ENCODE peak calls at places on chromosomes 1 and 21, in four cellular contexts. D is astrocyte of the cerebellum, E is endothelial cell, Y is psoas muscle. C is an unnamed sample.

GRCh38 chr1:23867542-23867952 is 543 bp downstream of the FUCA1 start:
- DNase-seq in D (no peak), E (no peak), Y (no peak), C (peak)

GRCh38 chr1:248164031-248164430 is 10.6 kb upstream of the OR2M2 start:
- DNase-seq in D (no peak), Y (no peak), E (no peak), C (no peak)

GRCh38 chr21:45507523-45507875 is 34.7 kb downstream of the SLC19A1 start:
- DNase-seq in D (no peak), E (no peak), Y (no peak), C (no peak)

GRCh38 chr1:78069784-78070183 is 24.0 kb downstream of the GIPC2 start:
- DNase-seq in Y (no peak), E (no peak), D (no peak), C (no peak)

GRCh38 chr1:117579221-117579906 is 26.5 kb upstream of the TENT5C start:
- DNase-seq in D (no peak), Y (no peak), E (no peak), C (no peak)

GRCh38 chr1:20405051-20405754 is 80.8 kb downstream of the CAMK2N1 start:
- DNase-seq in D (no peak), E (no peak), Y (no peak), C (no peak)

GRCh38 chr1:59657873-59658465 is 156.8 kb upstream of the HOOK1 start:
- DNase-seq in E (no peak), D (no peak), Y (no peak), C (no peak)

GRCh38 chr1:194045416-194045815 is 859.0 kb upstream of the B3GALT2 start:
- DNase-seq in E (no peak), D (no peak), Y (no peak), C (no peak)

GRCh38 chr1:172746091-172746949 is 87.4 kb downstream of the FASLG start:
- DNase-seq in E (no peak), Y (no peak), D (peak), C (peak)

GRCh38 chr1:115172270-115172669 is 83.0 kb upstream of the TSPAN2 start:
- DNase-seq in E (no peak), D (no peak), Y (no peak), C (no peak)

GRCh38 chr1:94741956-94742355 is 78.2 kb upstream of the SLC44A3 start:
- DNase-seq in D (no peak), Y (no peak), E (no peak), C (no peak)

GRCh38 chr1:94739521-94740061 is 80.6 kb upstream of the SLC44A3 start:
- DNase-seq in Y (peak), D (peak), E (no peak), C (no peak)

GRCh38 chr1:94738371-94738770 is 81.8 kb upstream of the SLC44A3 start:
- DNase-seq in Y (no peak), D (no peak), E (no peak), C (no peak)

GRCh38 chr1:94743866-94744265 is 76.3 kb upstream of the SLC44A3 start:
- DNase-seq in E (no peak), Y (no peak), D (no peak), C (no peak)

GRCh38 chr1:94741510-94741909 is 78.6 kb upstream of the SLC44A3 start:
- DNase-seq in E (no peak), Y (no peak), D (no peak), C (no peak)
- TF ChIP-seq CTCF in E (no peak), Y (no peak), D (no peak), C (no peak)

DNA sequence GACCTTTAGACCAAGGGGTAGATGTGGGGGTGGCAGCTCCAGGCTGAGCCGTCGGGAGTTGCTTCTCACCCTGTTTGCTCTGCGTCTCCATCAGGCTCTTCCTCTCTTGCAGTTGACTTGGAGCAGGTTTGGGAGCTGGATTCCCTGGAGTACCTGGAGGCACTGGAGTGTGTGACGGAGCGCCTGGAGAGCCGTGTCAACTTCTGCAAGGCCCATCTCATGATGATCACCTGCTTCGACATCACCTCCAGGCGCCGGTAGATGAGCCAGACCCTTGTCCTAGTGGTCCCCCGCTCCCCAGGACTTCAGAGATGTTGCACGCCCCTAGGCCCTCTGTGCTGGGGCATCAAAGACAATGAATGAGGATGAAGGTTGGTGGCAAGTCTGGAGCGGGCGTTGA is 547.6 kb downstream of the KIF26B start:
- DNase-seq in Y (no peak), D (no peak), E (no peak), C (no peak)
- TF ChIP-seq CTCF in Y (no peak), D (no peak), E (no peak), C (no peak)

GRCh38 chr1:43140583-43140982 is 31.5 kb downstream of the EBNA1BP2 start:
- DNase-seq in Y (no peak), E (no peak), D (no peak), C (no peak)

GRCh38 chr1:43140010-43140409 is 32.1 kb downstream of the EBNA1BP2 start:
- DNase-seq in E (no peak), Y (no peak), D (no peak), C (no peak)

GRCh38 chr1:43147625-43148319 is 24.3 kb downstream of the EBNA1BP2 start:
- DNase-seq in Y (peak), D (peak), E (peak), C (peak)

GRCh38 chr1:43144228-43144627 is 27.9 kb downstream of the EBNA1BP2 start:
- DNase-seq in Y (no peak), E (no peak), D (peak), C (no peak)

DNA sequence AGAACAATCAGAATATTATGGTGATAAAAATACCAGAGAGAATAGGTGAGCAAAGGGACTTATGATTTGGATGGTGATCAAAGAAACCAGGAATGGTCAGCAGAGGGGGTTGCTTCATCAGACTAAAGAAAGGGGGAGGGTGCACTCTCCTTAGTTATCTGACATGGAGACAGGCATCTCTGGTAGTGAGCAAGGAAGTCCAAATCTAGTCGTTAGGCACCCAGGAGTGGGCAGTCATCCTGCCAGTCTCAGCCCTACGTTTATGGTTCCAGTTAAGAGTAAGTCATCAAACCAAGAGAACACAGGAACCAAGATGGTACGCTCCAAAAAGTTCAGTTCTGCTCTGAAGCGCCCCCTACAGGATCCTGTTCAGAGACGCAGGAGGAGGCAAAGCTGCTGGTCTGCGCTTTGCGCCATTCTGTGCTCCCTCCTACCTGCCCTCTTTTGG is 28.6 kb downstream of the EBNA1BP2 start:
- DNase-seq in E (peak), D (no peak), Y (no peak), C (peak)
- TF ChIP-seq CTCF in E (peak), D (no peak), Y (no peak), C (peak)

GRCh38 chr1:15975358-15975804 is 520 bp downstream of the ZBTB17 start:
- DNase-seq in Y (peak), E (peak), D (no peak), C (peak)
- TF ChIP-seq CTCF in Y (no peak), E (no peak), D (no peak), C (no peak)

GRCh38 chr1:47241114-47242113 is 9.4 kb upstream of the TAL1 start:
- DNase-seq in D (no peak), E (no peak), Y (no peak), C (no peak)
- TF ChIP-seq CTCF in D (no peak), E (no peak), Y (no peak), C (no peak)

C was measured in Calu3.